ENCODE peak calls at places on chromosomes 7 and 10, in ten cellular contexts. One of them, this sample, is unnamed.

GRCh38 chr10:49597426-49598163 is 12.5 kb upstream of the SLC18A3 start:
- DNase-seq in CD8-positive, alpha-beta T cell: no peak
- DNase-seq in cardiac fibroblast: no peak
- DNase-seq in heart left ventricle: no peak
- DNase-seq in AG04449: no peak
- DNase-seq in fibroblast of the aortic adventitia: no peak
- DNase-seq in cardiac muscle cell: no peak
- DNase-seq in thoracic aorta: no peak
- DNase-seq in body of pancreas: no peak
- DNase-seq in dorsolateral prefrontal cortex: no peak
- DNase-seq in this sample: no peak

GRCh38 chr7:26493737-26494423 is 202.2 kb downstream of the SNX10 start:
- DNase-seq in CD8-positive, alpha-beta T cell: no peak
- DNase-seq in cardiac fibroblast: no peak
- DNase-seq in heart left ventricle: no peak
- DNase-seq in AG04449: no peak
- DNase-seq in fibroblast of the aortic adventitia: no peak
- DNase-seq in cardiac muscle cell: peak; percentile 37
- DNase-seq in thoracic aorta: no peak
- DNase-seq in body of pancreas: peak; percentile 68
- DNase-seq in dorsolateral prefrontal cortex: peak; percentile 67
- DNase-seq in this sample: no peak

GRCh38 chr10:132916421-132916841 is 25.9 kb downstream of the CFAP46 start:
- DNase-seq in CD8-positive, alpha-beta T cell: no peak
- DNase-seq in cardiac fibroblast: no peak
- DNase-seq in heart left ventricle: no peak
- DNase-seq in AG04449: no peak
- DNase-seq in fibroblast of the aortic adventitia: no peak
- DNase-seq in cardiac muscle cell: no peak
- DNase-seq in thoracic aorta: no peak
- DNase-seq in body of pancreas: no peak
- DNase-seq in dorsolateral prefrontal cortex: peak; percentile 14
- DNase-seq in this sample: no peak

GRCh38 chr7:141840708-141841107 is 577 bp downstream of the PRSS37 start:
- DNase-seq in CD8-positive, alpha-beta T cell: no peak
- DNase-seq in cardiac fibroblast: no peak
- DNase-seq in heart left ventricle: no peak
- DNase-seq in AG04449: no peak
- DNase-seq in fibroblast of the aortic adventitia: no peak
- DNase-seq in cardiac muscle cell: no peak
- DNase-seq in thoracic aorta: no peak
- DNase-seq in body of pancreas: no peak
- DNase-seq in dorsolateral prefrontal cortex: no peak
- DNase-seq in this sample: no peak

GRCh38 chr10:16626697-16627096 is 105.0 kb upstream of the C1QL3 start:
- DNase-seq in CD8-positive, alpha-beta T cell: no peak
- DNase-seq in cardiac fibroblast: no peak
- DNase-seq in heart left ventricle: no peak
- DNase-seq in AG04449: no peak
- DNase-seq in fibroblast of the aortic adventitia: no peak
- DNase-seq in cardiac muscle cell: no peak
- DNase-seq in thoracic aorta: no peak
- DNase-seq in body of pancreas: no peak
- DNase-seq in dorsolateral prefrontal cortex: no peak
- DNase-seq in this sample: no peak

GRCh38 chr7:8189615-8190014 is 72.4 kb downstream of the ICA1 start:
- DNase-seq in CD8-positive, alpha-beta T cell: no peak
- DNase-seq in cardiac fibroblast: no peak
- DNase-seq in heart left ventricle: no peak
- DNase-seq in AG04449: no peak
- DNase-seq in fibroblast of the aortic adventitia: no peak
- DNase-seq in cardiac muscle cell: peak; percentile 50
- DNase-seq in thoracic aorta: no peak
- DNase-seq in body of pancreas: no peak
- DNase-seq in dorsolateral prefrontal cortex: no peak
- DNase-seq in this sample: no peak

GRCh38 chr10:118669020-118669766 is 73.7 kb upstream of the PRLHR start:
- DNase-seq in CD8-positive, alpha-beta T cell: no peak
- DNase-seq in cardiac fibroblast: peak; percentile 63
- DNase-seq in heart left ventricle: peak; percentile 38
- DNase-seq in AG04449: peak; percentile 12
- DNase-seq in fibroblast of the aortic adventitia: peak; percentile 44
- DNase-seq in cardiac muscle cell: no peak
- DNase-seq in thoracic aorta: no peak
- DNase-seq in body of pancreas: peak; percentile 49
- DNase-seq in dorsolateral prefrontal cortex: no peak
- DNase-seq in this sample: no peak

GRCh38 chr7:124364283-124364682 is 331.4 kb upstream of the TMEM229A start:
- DNase-seq in CD8-positive, alpha-beta T cell: no peak
- DNase-seq in cardiac fibroblast: no peak
- DNase-seq in heart left ventricle: no peak
- DNase-seq in AG04449: no peak
- DNase-seq in fibroblast of the aortic adventitia: no peak
- DNase-seq in cardiac muscle cell: no peak
- DNase-seq in thoracic aorta: no peak
- DNase-seq in body of pancreas: no peak
- DNase-seq in dorsolateral prefrontal cortex: no peak
- DNase-seq in this sample: no peak

GRCh38 chr10:127911218-127911866 is 4.4 kb downstream of the PTPRE start:
- DNase-seq in CD8-positive, alpha-beta T cell: no peak
- DNase-seq in cardiac fibroblast: peak; percentile 26
- DNase-seq in heart left ventricle: peak; percentile 84
- DNase-seq in AG04449: no peak
- DNase-seq in fibroblast of the aortic adventitia: no peak
- DNase-seq in cardiac muscle cell: no peak
- DNase-seq in thoracic aorta: no peak
- DNase-seq in body of pancreas: no peak
- DNase-seq in dorsolateral prefrontal cortex: no peak
- DNase-seq in this sample: no peak

GRCh38 chr10:111506266-111507034 is 429.6 kb downstream of the ADRA2A start:
- DNase-seq in CD8-positive, alpha-beta T cell: no peak
- DNase-seq in cardiac fibroblast: no peak
- DNase-seq in heart left ventricle: no peak
- DNase-seq in AG04449: no peak
- DNase-seq in fibroblast of the aortic adventitia: no peak
- DNase-seq in cardiac muscle cell: no peak
- DNase-seq in thoracic aorta: no peak
- DNase-seq in body of pancreas: no peak
- DNase-seq in dorsolateral prefrontal cortex: no peak
- DNase-seq in this sample: no peak

GRCh38 chr7:151290355-151290760 is 41.9 kb upstream of the SMARCD3 start:
- DNase-seq in CD8-positive, alpha-beta T cell: no peak
- DNase-seq in cardiac fibroblast: no peak
- DNase-seq in heart left ventricle: no peak
- DNase-seq in AG04449: no peak
- DNase-seq in fibroblast of the aortic adventitia: no peak
- DNase-seq in cardiac muscle cell: no peak
- DNase-seq in thoracic aorta: no peak
- DNase-seq in body of pancreas: no peak
- DNase-seq in dorsolateral prefrontal cortex: no peak
- DNase-seq in this sample: no peak

GRCh38 chr7:28165971-28166955 is 14.3 kb downstream of the JAZF1 start:
- DNase-seq in CD8-positive, alpha-beta T cell: no peak
- DNase-seq in cardiac fibroblast: peak; percentile 67
- DNase-seq in heart left ventricle: no peak
- DNase-seq in AG04449: peak; percentile 84
- DNase-seq in fibroblast of the aortic adventitia: peak; percentile 81
- DNase-seq in cardiac muscle cell: no peak
- DNase-seq in thoracic aorta: no peak
- DNase-seq in body of pancreas: no peak
- DNase-seq in dorsolateral prefrontal cortex: no peak
- DNase-seq in this sample: no peak

GRCh38 chr10:124266468-124267230 is 152.1 kb downstream of the OAT start:
- DNase-seq in CD8-positive, alpha-beta T cell: no peak
- DNase-seq in cardiac fibroblast: no peak
- DNase-seq in heart left ventricle: no peak
- DNase-seq in AG04449: no peak
- DNase-seq in fibroblast of the aortic adventitia: peak; percentile 11
- DNase-seq in cardiac muscle cell: no peak
- DNase-seq in thoracic aorta: no peak
- DNase-seq in body of pancreas: no peak
- DNase-seq in dorsolateral prefrontal cortex: no peak
- DNase-seq in this sample: no peak

GRCh38 chr10:97127507-97127906 is 58.3 kb downstream of the SLIT1 start:
- DNase-seq in CD8-positive, alpha-beta T cell: no peak
- DNase-seq in cardiac fibroblast: no peak
- DNase-seq in heart left ventricle: no peak
- DNase-seq in AG04449: no peak
- DNase-seq in fibroblast of the aortic adventitia: no peak
- DNase-seq in cardiac muscle cell: no peak
- DNase-seq in thoracic aorta: no peak
- DNase-seq in body of pancreas: no peak
- DNase-seq in dorsolateral prefrontal cortex: no peak
- DNase-seq in this sample: no peak

GRCh38 chr7:52352019-52352418 is 683.4 kb upstream of the POM121L12 start:
- DNase-seq in CD8-positive, alpha-beta T cell: no peak
- DNase-seq in cardiac fibroblast: no peak
- DNase-seq in heart left ventricle: no peak
- DNase-seq in AG04449: no peak
- DNase-seq in fibroblast of the aortic adventitia: no peak
- DNase-seq in cardiac muscle cell: no peak
- DNase-seq in thoracic aorta: no peak
- DNase-seq in body of pancreas: no peak
- DNase-seq in dorsolateral prefrontal cortex: no peak
- DNase-seq in this sample: no peak

GRCh38 chr7:25856056-25856780 is 295.8 kb upstream of the NFE2L3 start:
- DNase-seq in CD8-positive, alpha-beta T cell: no peak
- DNase-seq in cardiac fibroblast: peak; percentile 13
- DNase-seq in heart left ventricle: no peak
- DNase-seq in AG04449: no peak
- DNase-seq in fibroblast of the aortic adventitia: peak; percentile 38
- DNase-seq in cardiac muscle cell: peak; percentile 61
- DNase-seq in thoracic aorta: no peak
- DNase-seq in body of pancreas: no peak
- DNase-seq in dorsolateral prefrontal cortex: no peak
- DNase-seq in this sample: peak; percentile 33

GRCh38 chr7:21355406-21355874 is 72.4 kb upstream of the SP4 start:
- DNase-seq in CD8-positive, alpha-beta T cell: peak; percentile 19
- DNase-seq in cardiac fibroblast: no peak
- DNase-seq in heart left ventricle: no peak
- DNase-seq in AG04449: no peak
- DNase-seq in fibroblast of the aortic adventitia: no peak
- DNase-seq in cardiac muscle cell: no peak
- DNase-seq in thoracic aorta: no peak
- DNase-seq in body of pancreas: no peak
- DNase-seq in dorsolateral prefrontal cortex: no peak
- DNase-seq in this sample: no peak

GRCh38 chr7:146660839-146661238 is 544.2 kb downstream of the CNTNAP2 start:
- DNase-seq in CD8-positive, alpha-beta T cell: no peak
- DNase-seq in cardiac fibroblast: no peak
- DNase-seq in heart left ventricle: no peak
- DNase-seq in AG04449: no peak
- DNase-seq in fibroblast of the aortic adventitia: no peak
- DNase-seq in cardiac muscle cell: peak; percentile 63
- DNase-seq in thoracic aorta: no peak
- DNase-seq in body of pancreas: no peak
- DNase-seq in dorsolateral prefrontal cortex: no peak
- DNase-seq in this sample: no peak

GRCh38 chr7:48084727-48085432 is 4.2 kb upstream of the UPP1 start:
- DNase-seq in CD8-positive, alpha-beta T cell: peak; percentile 60
- DNase-seq in cardiac fibroblast: peak; percentile 99
- DNase-seq in heart left ventricle: peak; percentile 76
- DNase-seq in AG04449: peak; percentile 94
- DNase-seq in fibroblast of the aortic adventitia: peak; percentile 99
- DNase-seq in cardiac muscle cell: no peak
- DNase-seq in thoracic aorta: peak; percentile 86
- DNase-seq in body of pancreas: peak; percentile 44
- DNase-seq in dorsolateral prefrontal cortex: no peak
- DNase-seq in this sample: peak; percentile 48
- H3K4me3 ChIP-seq in CD8-positive, alpha-beta T cell: no peak overlapping the region
- H3K4me3 ChIP-seq in cardiac fibroblast: no peak overlapping the region
- H3K4me3 ChIP-seq in heart left ventricle: no peak overlapping the region
- H3K4me3 ChIP-seq in AG04449: no peak overlapping the region
- H3K4me3 ChIP-seq in fibroblast of the aortic adventitia: no peak overlapping the region
- H3K4me3 ChIP-seq in cardiac muscle cell: no peak overlapping the region
- H3K4me3 ChIP-seq in thoracic aorta: no peak overlapping the region
- H3K4me3 ChIP-seq in body of pancreas: no peak overlapping the region
- H3K4me3 ChIP-seq in dorsolateral prefrontal cortex: no peak overlapping the region
- H3K4me3 ChIP-seq in this sample: no peak overlapping the region

GRCh38 chr7:144452064-144452463 is 48.6 kb upstream of the NOBOX start:
- DNase-seq in CD8-positive, alpha-beta T cell: no peak
- DNase-seq in cardiac fibroblast: no peak
- DNase-seq in heart left ventricle: no peak
- DNase-seq in AG04449: no peak
- DNase-seq in fibroblast of the aortic adventitia: no peak
- DNase-seq in cardiac muscle cell: no peak
- DNase-seq in thoracic aorta: no peak
- DNase-seq in body of pancreas: no peak
- DNase-seq in dorsolateral prefrontal cortex: no peak
- DNase-seq in this sample: no peak

GRCh38 chr7:144455040-144455404 is 51.5 kb upstream of the NOBOX start:
- DNase-seq in CD8-positive, alpha-beta T cell: no peak
- DNase-seq in cardiac fibroblast: no peak
- DNase-seq in heart left ventricle: no peak
- DNase-seq in AG04449: no peak
- DNase-seq in fibroblast of the aortic adventitia: no peak
- DNase-seq in cardiac muscle cell: no peak
- DNase-seq in thoracic aorta: no peak
- DNase-seq in body of pancreas: no peak
- DNase-seq in dorsolateral prefrontal cortex: no peak
- DNase-seq in this sample: no peak

GRCh38 chr7:144459635-144460034 is 56.1 kb upstream of the NOBOX start:
- DNase-seq in CD8-positive, alpha-beta T cell: no peak
- DNase-seq in cardiac fibroblast: no peak
- DNase-seq in heart left ventricle: no peak
- DNase-seq in AG04449: no peak
- DNase-seq in fibroblast of the aortic adventitia: no peak
- DNase-seq in cardiac muscle cell: no peak
- DNase-seq in thoracic aorta: no peak
- DNase-seq in body of pancreas: no peak
- DNase-seq in dorsolateral prefrontal cortex: no peak
- DNase-seq in this sample: no peak

GRCh38 chr7:144454256-144455039 is 51.0 kb upstream of the NOBOX start:
- DNase-seq in CD8-positive, alpha-beta T cell: no peak
- DNase-seq in cardiac fibroblast: peak; percentile 10
- DNase-seq in heart left ventricle: no peak
- DNase-seq in AG04449: no peak
- DNase-seq in fibroblast of the aortic adventitia: peak; percentile 2
- DNase-seq in cardiac muscle cell: no peak
- DNase-seq in thoracic aorta: no peak
- DNase-seq in body of pancreas: no peak
- DNase-seq in dorsolateral prefrontal cortex: no peak
- DNase-seq in this sample: no peak
- TF ChIP-seq CTCF in CD8-positive, alpha-beta T cell: no peak
- TF ChIP-seq CTCF in cardiac fibroblast: peak; percentile 37
- TF ChIP-seq CTCF in heart left ventricle: peak; percentile 35
- TF ChIP-seq CTCF in AG04449: no peak
- TF ChIP-seq CTCF in fibroblast of the aortic adventitia: peak; percentile 39
- TF ChIP-seq CTCF in cardiac muscle cell: peak; percentile 43
- TF ChIP-seq CTCF in thoracic aorta: peak; percentile 18
- TF ChIP-seq CTCF in body of pancreas: no peak
- TF ChIP-seq CTCF in dorsolateral prefrontal cortex: peak; percentile 49
- TF ChIP-seq CTCF in this sample: no peak

GRCh38 chr10:91164520-91165065 is 55.9 kb upstream of the PCGF5 start:
- DNase-seq in CD8-positive, alpha-beta T cell: no peak
- DNase-seq in cardiac fibroblast: no peak
- DNase-seq in heart left ventricle: no peak
- DNase-seq in AG04449: no peak
- DNase-seq in fibroblast of the aortic adventitia: no peak
- DNase-seq in cardiac muscle cell: no peak
- DNase-seq in thoracic aorta: no peak
- DNase-seq in body of pancreas: no peak
- DNase-seq in dorsolateral prefrontal cortex: no peak
- DNase-seq in this sample: no peak
- H3K4me3 ChIP-seq in CD8-positive, alpha-beta T cell: peak overlapping the region; percentile 80
- H3K4me3 ChIP-seq in cardiac fibroblast: no peak overlapping the region
- H3K4me3 ChIP-seq in heart left ventricle: peak overlapping the region; percentile 97
- H3K4me3 ChIP-seq in AG04449: peak overlapping the region; percentile 75
- H3K4me3 ChIP-seq in fibroblast of the aortic adventitia: no peak overlapping the region
- H3K4me3 ChIP-seq in cardiac muscle cell: no peak overlapping the region
- H3K4me3 ChIP-seq in thoracic aorta: peak overlapping the region; percentile 89
- H3K4me3 ChIP-seq in body of pancreas: no peak overlapping the region
- H3K4me3 ChIP-seq in dorsolateral prefrontal cortex: peak overlapping the region; percentile 78
- H3K4me3 ChIP-seq in this sample: peak overlapping the region; percentile 60

GRCh38 chr10:79069325-79070090 is 742 bp downstream of the ZMIZ1 start:
- DNase-seq in CD8-positive, alpha-beta T cell: peak; percentile 33
- DNase-seq in cardiac fibroblast: peak; percentile 61
- DNase-seq in heart left ventricle: peak; percentile 61
- DNase-seq in AG04449: no peak
- DNase-seq in fibroblast of the aortic adventitia: peak; percentile 44
- DNase-seq in cardiac muscle cell: peak; percentile 46
- DNase-seq in thoracic aorta: no peak
- DNase-seq in body of pancreas: peak; percentile 61
- DNase-seq in dorsolateral prefrontal cortex: peak; percentile 61
- DNase-seq in this sample: no peak
- TF ChIP-seq CTCF in CD8-positive, alpha-beta T cell: no peak
- TF ChIP-seq CTCF in cardiac fibroblast: no peak
- TF ChIP-seq CTCF in heart left ventricle: peak; percentile 10
- TF ChIP-seq CTCF in AG04449: peak; percentile 4
- TF ChIP-seq CTCF in fibroblast of the aortic adventitia: no peak
- TF ChIP-seq CTCF in cardiac muscle cell: no peak
- TF ChIP-seq CTCF in thoracic aorta: no peak
- TF ChIP-seq CTCF in body of pancreas: no peak
- TF ChIP-seq CTCF in dorsolateral prefrontal cortex: no peak
- TF ChIP-seq CTCF in this sample: peak; percentile 27

This sample was measured in gastrocnemius medialis.